ENCODE peak calls at places on chromosomes 4 and X, in five cellular contexts. R is mesendoderm, H is IMR-90, B is H1, S is neuronal stem cell. N is an unnamed sample.
A peak's percentile ranks its signal among the peaks of the same experiment; 100 is the strongest.

GRCh38 chr4:69054578-69055200 is 41.6 kb upstream of the UGT2B7 start:
- DNase-seq in R (no peak), H (peak; percentile 87), B (no peak), S (no peak), N (no peak)

GRCh38 chrX:142084611-142085010 is 120.5 kb downstream of the MAGEC2 start:
- DNase-seq in R (no peak), H (no peak), B (no peak), S (no peak), N (no peak)

GRCh38 chrX:8607326-8607725 is 124.6 kb downstream of the ANOS1 start:
- DNase-seq in R (peak; percentile 2), H (no peak), B (no peak), S (no peak), N (no peak)

GRCh38 chr4:112290341-112290740 is 4.6 kb upstream of the TIFA start:
- DNase-seq in R (no peak), H (no peak), B (no peak), S (no peak), N (no peak)

GRCh38 chr4:138113819-138114415 is 128.2 kb downstream of the SLC7A11 start:
- DNase-seq in R (no peak), H (peak; percentile 74), B (no peak), S (no peak), N (no peak)

GRCh38 chr4:110106946-110107325 is 91.5 kb downstream of the ELOVL6 start:
- DNase-seq in R (peak; percentile 71), H (peak; percentile 85), B (no peak), S (no peak), N (no peak)

GRCh38 chrX:29299689-29300088 is 712.4 kb downstream of the IL1RAPL1 start:
- DNase-seq in R (no peak), H (no peak), B (no peak), S (no peak), N (no peak)

GRCh38 chr4:80685219-80685618 is 345.3 kb upstream of the BMP3 start:
- DNase-seq in R (no peak), H (no peak), B (no peak), S (no peak), N (no peak)

GRCh38 chr4:82517043-82517442 is 44.7 kb downstream of the TMEM150C start:
- DNase-seq in R (no peak), H (peak; percentile 61), B (no peak), S (no peak), N (no peak)

GRCh38 chrX:19332983-19333382 is 10.7 kb upstream of the PDHA1 start:
- DNase-seq in R (no peak), H (peak; percentile 3), B (peak; percentile 45), S (no peak), N (peak; percentile 54)

GRCh38 chr4:174214102-174214878 is 69.2 kb downstream of the FBXO8 start:
- DNase-seq in R (peak; percentile 91), H (no peak), B (peak; percentile 64), S (peak; percentile 46), N (peak; percentile 63)

GRCh38 chrX:129523076-129524055 is at the start of gene SMARCA1:
- DNase-seq in R (peak; percentile 77), H (peak; percentile 63), B (peak; percentile 58), S (peak; percentile 46), N (peak; percentile 63)

GRCh38 chrX:130125090-130125489 is 14.8 kb upstream of the ELF4 start:
- DNase-seq in R (no peak), H (no peak), B (no peak), S (no peak), N (no peak)

GRCh38 chrX:56281789-56282188 is 49.6 kb downstream of the KLF8 start:
- DNase-seq in R (peak; percentile 5), H (peak; percentile 16), B (no peak), S (no peak), N (no peak)

GRCh38 chr4:182354867-182355266 is 111.7 kb downstream of the TENM3 start:
- DNase-seq in R (no peak), H (peak; percentile 16), B (no peak), S (no peak), N (no peak)

GRCh38 chr4:134807231-134807745 is 605.7 kb upstream of the PABPC4L start:
- DNase-seq in R (no peak), H (no peak), B (no peak), S (no peak), N (no peak)

GRCh38 chr4:85808104-85808503 is 333.2 kb downstream of the ARHGAP24 start:
- DNase-seq in R (no peak), H (no peak), B (no peak), S (no peak), N (no peak)

GRCh38 chr4:106238819-106239420 is 77.1 kb downstream of the TBCK start:
- DNase-seq in R (peak; percentile 81), H (peak; percentile 34), B (peak; percentile 47), S (peak; percentile 27), N (peak; percentile 46)

GRCh38 chrX:38249965-38250364 is 29.3 kb upstream of the SRPX start:
- DNase-seq in R (no peak), H (peak; percentile 25), B (no peak), S (no peak), N (no peak)

GRCh38 chr4:153142700-153143438 is 61.4 kb upstream of the TRIM2 start:
- DNase-seq in R (peak; percentile 92), H (peak; percentile 73), B (peak; percentile 68), S (peak; percentile 42), N (peak; percentile 72)

GRCh38 chr4:612052-612748 is 13.2 kb upstream of the PDE6B start:
- DNase-seq in R (no peak), H (no peak), B (no peak), S (no peak), N (no peak)

GRCh38 chrX:29318051-29318450 is 730.8 kb downstream of the IL1RAPL1 start:
- DNase-seq in R (no peak), H (peak; percentile 38), B (no peak), S (no peak), N (no peak)

GRCh38 chrX:9532349-9532748 is 67.5 kb downstream of the TBL1X start:
- DNase-seq in R (no peak), H (peak; percentile 23), B (no peak), S (no peak), N (no peak)

GRCh38 chrX:154719132-154719675 is 31.7 kb downstream of the GAB3 start:
- DNase-seq in R (no peak), H (peak; percentile 85), B (no peak), S (no peak), N (no peak)

GRCh38 chr4:152981842-152982241 is 45.7 kb downstream of the FHDC1 start:
- DNase-seq in R (no peak), H (no peak), B (no peak), S (no peak), N (peak; percentile 12)

GRCh38 chr4:36260714-36261113 is 16.4 kb upstream of the ARAP2 start:
- DNase-seq in R (no peak), H (no peak), B (no peak), S (no peak), N (no peak)

GRCh38 chrX:42746606-42747005 is 31.4 kb downstream of the PPP1R2C start:
- DNase-seq in R (no peak), H (peak; percentile 38), B (no peak), S (no peak), N (no peak)
- H3K4ac ChIP-seq in R (no peak overlapping the region), H (no peak overlapping the region), B (no peak overlapping the region), S (no peak overlapping the region), N (no peak overlapping the region)

GRCh38 chr4:7872264-7872771 is 67.3 kb downstream of the AFAP1 start:
- DNase-seq in R (peak; percentile 88), H (peak; percentile 98), B (no peak), S (no peak), N (no peak)

GRCh38 chr4:7876096-7876993 is 63.3 kb downstream of the AFAP1 start:
- DNase-seq in R (peak; percentile 83), H (peak; percentile 73), B (no peak), S (no peak), N (peak; percentile 72)

GRCh38 chr4:7874838-7875237 is 64.8 kb downstream of the AFAP1 start:
- DNase-seq in R (no peak), H (no peak), B (no peak), S (no peak), N (no peak)

GRCh38 chr4:7871356-7871755 is 68.3 kb downstream of the AFAP1 start:
- DNase-seq in R (no peak), H (no peak), B (no peak), S (no peak), N (no peak)

GRCh38 chr4:7873881-7874280 is 65.8 kb downstream of the AFAP1 start:
- DNase-seq in R (no peak), H (peak; percentile 42), B (no peak), S (no peak), N (no peak)
- H3K4ac ChIP-seq in R (no peak overlapping the region), H (peak overlapping the region; percentile 0), B (no peak overlapping the region), S (no peak overlapping the region), N (no peak overlapping the region)

DNA sequence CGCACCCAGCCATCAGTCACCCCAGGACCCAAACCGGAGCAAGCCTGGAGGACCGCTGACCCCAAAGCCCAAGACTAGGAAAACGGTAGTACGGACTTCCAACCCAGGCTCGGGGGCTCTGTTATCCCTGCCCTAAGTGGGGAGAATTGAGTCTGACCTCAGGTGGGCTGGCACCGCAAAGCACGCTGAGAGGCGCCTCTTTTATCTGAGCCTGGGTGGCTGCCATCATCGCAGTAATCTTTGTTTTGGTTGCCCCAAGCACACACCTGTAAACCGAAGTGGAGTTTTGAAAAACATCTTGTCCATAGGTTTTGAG is 894 bp upstream of the SH3RF1 start:
- DNase-seq in R (peak; percentile 44), H (no peak), B (no peak), S (no peak), N (no peak)
- H3K4ac ChIP-seq in R (peak overlapping the region; percentile 38), H (peak overlapping the region; percentile 87), B (no peak overlapping the region), S (peak overlapping the region; percentile 61), N (no peak overlapping the region)

GRCh38 chr4:165335163-165335703 is 7.8 kb downstream of the MSMO1 start:
- DNase-seq in R (no peak), H (no peak), B (no peak), S (no peak), N (no peak)
- H3K4ac ChIP-seq in R (no peak overlapping the region), H (no peak overlapping the region), B (no peak overlapping the region), S (no peak overlapping the region), N (no peak overlapping the region)

GRCh38 chr4:76588268-76588667 is 153.2 kb downstream of the SHROOM3 start:
- DNase-seq in R (peak; percentile 79), H (no peak), B (no peak), S (peak; percentile 50), N (peak; percentile 45)
- H3K4ac ChIP-seq in R (no peak overlapping the region), H (peak overlapping the region; percentile 75), B (peak overlapping the region; percentile 47), S (no peak overlapping the region), N (peak overlapping the region; percentile 68)

DNA sequence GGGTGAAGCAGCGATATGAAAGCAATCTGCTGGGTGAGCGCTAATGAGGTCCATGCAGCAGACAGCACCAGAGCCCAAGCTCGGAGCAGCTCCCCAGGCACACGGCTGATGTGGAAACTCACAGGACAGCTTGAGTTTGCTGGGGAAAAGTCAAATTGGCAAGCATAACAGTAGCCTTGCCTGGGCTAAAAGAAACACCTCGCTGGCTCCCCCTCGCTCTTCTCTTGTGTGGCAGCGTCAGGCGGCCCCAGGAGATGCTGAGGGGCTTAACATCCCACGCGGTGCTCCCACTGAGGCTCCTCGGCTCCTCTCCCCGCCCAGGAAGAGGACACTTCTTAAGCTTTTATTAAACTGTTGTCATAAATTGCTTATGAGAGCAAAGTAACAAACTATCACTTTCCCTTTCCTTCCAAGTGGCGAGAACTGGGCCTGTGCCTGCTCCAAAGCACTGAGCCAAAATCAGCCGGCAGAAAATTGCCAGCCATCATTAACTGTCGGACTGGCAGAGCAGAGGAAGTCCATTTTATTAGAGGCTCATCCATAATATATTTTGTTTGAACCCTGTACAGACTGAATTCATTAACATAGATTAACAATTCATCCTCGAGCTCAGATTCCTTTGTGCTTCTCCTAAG is 111.4 kb downstream of the TSPAN5 start:
- DNase-seq in R (no peak), H (peak; percentile 54), B (no peak), S (no peak), N (no peak)
- H3K4ac ChIP-seq in R (no peak overlapping the region), H (peak overlapping the region; percentile 63), B (no peak overlapping the region), S (no peak overlapping the region), N (no peak overlapping the region)

N was measured in H9.